ENCODE peak calls at places on chromosomes 1 and 21, in seven cellular contexts. One of them, this sample, is unnamed.

GRCh38 chr1:234957330-234958065 is 171.1 kb downstream of the TOMM20 start:
- DNase-seq in cardiac muscle cell: no peak
- DNase-seq in Calu3: peak; percentile 87
- DNase-seq in activated B cell treated with CpG ODN at 0.5 μM for 24 hours: no peak
- DNase-seq in H9: peak; percentile 62
- DNase-seq in glutamatergic neuron: no peak
- DNase-seq in cardiac fibroblast: peak; percentile 78
- DNase-seq in this sample: no peak

GRCh38 chr1:208536176-208536575 is 292.0 kb upstream of the PLXNA2 start:
- DNase-seq in cardiac fibroblast: no peak
- DNase-seq in H9: no peak
- DNase-seq in Calu3: no peak
- DNase-seq in activated B cell treated with CpG ODN at 0.5 μM for 24 hours: no peak
- DNase-seq in glutamatergic neuron: no peak
- DNase-seq in cardiac muscle cell: no peak
- DNase-seq in this sample: no peak

GRCh38 chr1:9715536-9716226 is 64.2 kb downstream of the PIK3CD start:
- DNase-seq in cardiac muscle cell: no peak
- DNase-seq in Calu3: no peak
- DNase-seq in activated B cell treated with CpG ODN at 0.5 μM for 24 hours: no peak
- DNase-seq in H9: no peak
- DNase-seq in cardiac fibroblast: no peak
- DNase-seq in glutamatergic neuron: no peak
- DNase-seq in this sample: no peak

GRCh38 chr1:108896160-108897150 is 19.7 kb downstream of the GPSM2 start:
- DNase-seq in cardiac muscle cell: peak; percentile 47
- DNase-seq in activated B cell treated with CpG ODN at 0.5 μM for 24 hours: no peak
- DNase-seq in cardiac fibroblast: no peak
- DNase-seq in H9: peak; percentile 36
- DNase-seq in glutamatergic neuron: no peak
- DNase-seq in Calu3: no peak
- DNase-seq in this sample: no peak

GRCh38 chr1:160795951-160796383 is at the start of gene LY9:
- DNase-seq in H9: no peak
- DNase-seq in cardiac fibroblast: no peak
- DNase-seq in cardiac muscle cell: no peak
- DNase-seq in Calu3: no peak
- DNase-seq in glutamatergic neuron: no peak
- DNase-seq in activated B cell treated with CpG ODN at 0.5 μM for 24 hours: peak; percentile 46
- DNase-seq in this sample: peak; percentile 83

GRCh38 chr1:20698195-20698910 is 19.5 kb downstream of the KIF17 start:
- DNase-seq in activated B cell treated with CpG ODN at 0.5 μM for 24 hours: no peak
- DNase-seq in H9: no peak
- DNase-seq in glutamatergic neuron: no peak
- DNase-seq in cardiac fibroblast: peak; percentile 56
- DNase-seq in Calu3: no peak
- DNase-seq in cardiac muscle cell: no peak
- DNase-seq in this sample: no peak

GRCh38 chr1:11731719-11732283 is 4.1 kb upstream of the AGTRAP start:
- DNase-seq in Calu3: no peak
- DNase-seq in cardiac muscle cell: no peak
- DNase-seq in glutamatergic neuron: peak; percentile 67
- DNase-seq in activated B cell treated with CpG ODN at 0.5 μM for 24 hours: no peak
- DNase-seq in H9: peak; percentile 62
- DNase-seq in cardiac fibroblast: peak; percentile 61
- DNase-seq in this sample: no peak

GRCh38 chr1:43565600-43566360 is 35.1 kb downstream of the PTPRF start:
- DNase-seq in cardiac fibroblast: peak; percentile 39
- DNase-seq in Calu3: no peak
- DNase-seq in cardiac muscle cell: peak; percentile 76
- DNase-seq in activated B cell treated with CpG ODN at 0.5 μM for 24 hours: no peak
- DNase-seq in glutamatergic neuron: peak; percentile 79
- DNase-seq in H9: peak; percentile 81
- DNase-seq in this sample: peak; percentile 88

GRCh38 chr1:36776949-36777348 is 257.4 kb downstream of the GRIK3 start:
- DNase-seq in cardiac fibroblast: no peak
- DNase-seq in cardiac muscle cell: no peak
- DNase-seq in glutamatergic neuron: no peak
- DNase-seq in activated B cell treated with CpG ODN at 0.5 μM for 24 hours: no peak
- DNase-seq in H9: no peak
- DNase-seq in Calu3: no peak
- DNase-seq in this sample: no peak

GRCh38 chr1:10836726-10837125 is 40.3 kb upstream of the CASZ1 start:
- DNase-seq in H9: peak; percentile 67
- DNase-seq in glutamatergic neuron: no peak
- DNase-seq in cardiac muscle cell: no peak
- DNase-seq in Calu3: no peak
- DNase-seq in cardiac fibroblast: no peak
- DNase-seq in activated B cell treated with CpG ODN at 0.5 μM for 24 hours: no peak
- DNase-seq in this sample: no peak

GRCh38 chr1:84996846-84997666 is at the start of gene MCOLN2:
- DNase-seq in cardiac muscle cell: peak; percentile 69
- DNase-seq in Calu3: peak; percentile 66
- DNase-seq in activated B cell treated with CpG ODN at 0.5 μM for 24 hours: peak; percentile 60
- DNase-seq in cardiac fibroblast: peak; percentile 18
- DNase-seq in H9: peak; percentile 65
- DNase-seq in glutamatergic neuron: peak; percentile 52
- DNase-seq in this sample: peak; percentile 90

GRCh38 chr21:32516729-32517649 is 68.3 kb downstream of the TCP10L start:
- DNase-seq in cardiac muscle cell: no peak
- DNase-seq in activated B cell treated with CpG ODN at 0.5 μM for 24 hours: no peak
- DNase-seq in cardiac fibroblast: peak; percentile 83
- DNase-seq in glutamatergic neuron: no peak
- DNase-seq in Calu3: no peak
- DNase-seq in H9: no peak
- DNase-seq in this sample: no peak

GRCh38 chr1:109935451-109935900 is 24.8 kb downstream of the CSF1 start:
- DNase-seq in H9: no peak
- DNase-seq in activated B cell treated with CpG ODN at 0.5 μM for 24 hours: no peak
- DNase-seq in glutamatergic neuron: no peak
- DNase-seq in cardiac muscle cell: no peak
- DNase-seq in cardiac fibroblast: no peak
- DNase-seq in Calu3: peak; percentile 68
- DNase-seq in this sample: no peak

GRCh38 chr1:156104861-156105546 is 9.5 kb upstream of the LMNA start:
- DNase-seq in activated B cell treated with CpG ODN at 0.5 μM for 24 hours: no peak
- DNase-seq in cardiac fibroblast: no peak
- DNase-seq in H9: peak; percentile 82
- DNase-seq in glutamatergic neuron: no peak
- DNase-seq in Calu3: no peak
- DNase-seq in cardiac muscle cell: no peak
- DNase-seq in this sample: no peak

GRCh38 chr1:222028694-222029093 is 286.8 kb upstream of the DUSP10 start:
- DNase-seq in cardiac muscle cell: no peak
- DNase-seq in glutamatergic neuron: no peak
- DNase-seq in Calu3: no peak
- DNase-seq in H9: no peak
- DNase-seq in cardiac fibroblast: no peak
- DNase-seq in activated B cell treated with CpG ODN at 0.5 μM for 24 hours: no peak
- DNase-seq in this sample: no peak

GRCh38 chr1:7042322-7043231 is 257.3 kb downstream of the CAMTA1 start:
- DNase-seq in H9: peak; percentile 43
- DNase-seq in activated B cell treated with CpG ODN at 0.5 μM for 24 hours: no peak
- DNase-seq in cardiac fibroblast: peak; percentile 46
- DNase-seq in Calu3: no peak
- DNase-seq in glutamatergic neuron: no peak
- DNase-seq in cardiac muscle cell: peak; percentile 45
- DNase-seq in this sample: peak; percentile 61

GRCh38 chr1:162197041-162197511 is 127.6 kb downstream of the NOS1AP start:
- DNase-seq in glutamatergic neuron: no peak
- DNase-seq in cardiac fibroblast: no peak
- DNase-seq in activated B cell treated with CpG ODN at 0.5 μM for 24 hours: no peak
- DNase-seq in H9: no peak
- DNase-seq in Calu3: no peak
- DNase-seq in cardiac muscle cell: no peak
- DNase-seq in this sample: no peak

GRCh38 chr1:156498447-156499193 is 2.0 kb downstream of the MEF2D start:
- DNase-seq in cardiac fibroblast: peak; percentile 53
- DNase-seq in activated B cell treated with CpG ODN at 0.5 μM for 24 hours: no peak
- DNase-seq in glutamatergic neuron: no peak
- DNase-seq in cardiac muscle cell: peak; percentile 66
- DNase-seq in H9: no peak
- DNase-seq in Calu3: peak; percentile 41
- DNase-seq in this sample: no peak

GRCh38 chr1:46467183-46467504 is 22.5 kb upstream of the DMBX1 start:
- DNase-seq in H9: no peak
- DNase-seq in cardiac muscle cell: no peak
- DNase-seq in Calu3: no peak
- DNase-seq in cardiac fibroblast: no peak
- DNase-seq in glutamatergic neuron: no peak
- DNase-seq in activated B cell treated with CpG ODN at 0.5 μM for 24 hours: no peak
- DNase-seq in this sample: no peak

GRCh38 chr1:25500694-25501093 is 42.7 kb upstream of the LDLRAP1 start:
- DNase-seq in Calu3: no peak
- DNase-seq in activated B cell treated with CpG ODN at 0.5 μM for 24 hours: no peak
- DNase-seq in cardiac fibroblast: peak; percentile 27
- DNase-seq in glutamatergic neuron: no peak
- DNase-seq in H9: no peak
- DNase-seq in cardiac muscle cell: no peak
- DNase-seq in this sample: no peak

GRCh38 chr1:25148673-25149300 is 83.5 kb downstream of the SYF2 start:
- DNase-seq in glutamatergic neuron: no peak
- DNase-seq in activated B cell treated with CpG ODN at 0.5 μM for 24 hours: no peak
- DNase-seq in Calu3: no peak
- DNase-seq in H9: peak; percentile 52
- DNase-seq in cardiac fibroblast: peak; percentile 25
- DNase-seq in cardiac muscle cell: no peak
- DNase-seq in this sample: peak; percentile 46

GRCh38 chr1:88074661-88075060 is 609.4 kb upstream of the PKN2 start:
- DNase-seq in cardiac muscle cell: no peak
- DNase-seq in Calu3: no peak
- DNase-seq in glutamatergic neuron: no peak
- DNase-seq in activated B cell treated with CpG ODN at 0.5 μM for 24 hours: no peak
- DNase-seq in cardiac fibroblast: no peak
- DNase-seq in H9: no peak
- DNase-seq in this sample: no peak

GRCh38 chr1:88080875-88081274 is 603.2 kb upstream of the PKN2 start:
- DNase-seq in activated B cell treated with CpG ODN at 0.5 μM for 24 hours: no peak
- DNase-seq in H9: no peak
- DNase-seq in glutamatergic neuron: no peak
- DNase-seq in cardiac muscle cell: no peak
- DNase-seq in Calu3: no peak
- DNase-seq in cardiac fibroblast: no peak
- DNase-seq in this sample: no peak

GRCh38 chr1:88075813-88076212 is 608.3 kb upstream of the PKN2 start:
- DNase-seq in H9: no peak
- DNase-seq in activated B cell treated with CpG ODN at 0.5 μM for 24 hours: no peak
- DNase-seq in cardiac muscle cell: no peak
- DNase-seq in Calu3: no peak
- DNase-seq in glutamatergic neuron: no peak
- DNase-seq in cardiac fibroblast: no peak
- DNase-seq in this sample: no peak

GRCh38 chr1:88079036-88079435 is 605.0 kb upstream of the PKN2 start:
- DNase-seq in cardiac fibroblast: peak; percentile 11
- DNase-seq in cardiac muscle cell: peak; percentile 66
- DNase-seq in Calu3: no peak
- DNase-seq in H9: peak; percentile 59
- DNase-seq in activated B cell treated with CpG ODN at 0.5 μM for 24 hours: no peak
- DNase-seq in glutamatergic neuron: peak; percentile 59
- DNase-seq in this sample: no peak
- TF ChIP-seq CTCF in cardiac fibroblast: peak; percentile 40
- TF ChIP-seq CTCF in cardiac muscle cell: peak; percentile 43
- TF ChIP-seq CTCF in Calu3: peak; percentile 27
- TF ChIP-seq CTCF in H9: peak; percentile 85
- TF ChIP-seq CTCF in activated B cell treated with CpG ODN at 0.5 μM for 24 hours: no peak
- TF ChIP-seq CTCF in glutamatergic neuron: peak; percentile 81
- TF ChIP-seq CTCF in this sample: no peak

GRCh38 chr1:90723561-90724108 is 6.5 kb upstream of the BARHL2 start:
- DNase-seq in Calu3: peak; percentile 30
- DNase-seq in activated B cell treated with CpG ODN at 0.5 μM for 24 hours: no peak
- DNase-seq in cardiac muscle cell: no peak
- DNase-seq in glutamatergic neuron: peak; percentile 75
- DNase-seq in cardiac fibroblast: no peak
- DNase-seq in H9: peak; percentile 91
- DNase-seq in this sample: peak; percentile 42
- TF ChIP-seq CTCF in Calu3: peak; percentile 10
- TF ChIP-seq CTCF in activated B cell treated with CpG ODN at 0.5 μM for 24 hours: no peak
- TF ChIP-seq CTCF in cardiac muscle cell: peak; percentile 22
- TF ChIP-seq CTCF in glutamatergic neuron: peak; percentile 73
- TF ChIP-seq CTCF in cardiac fibroblast: no peak
- TF ChIP-seq CTCF in H9: peak; percentile 95
- TF ChIP-seq CTCF in this sample: no peak

DNA sequence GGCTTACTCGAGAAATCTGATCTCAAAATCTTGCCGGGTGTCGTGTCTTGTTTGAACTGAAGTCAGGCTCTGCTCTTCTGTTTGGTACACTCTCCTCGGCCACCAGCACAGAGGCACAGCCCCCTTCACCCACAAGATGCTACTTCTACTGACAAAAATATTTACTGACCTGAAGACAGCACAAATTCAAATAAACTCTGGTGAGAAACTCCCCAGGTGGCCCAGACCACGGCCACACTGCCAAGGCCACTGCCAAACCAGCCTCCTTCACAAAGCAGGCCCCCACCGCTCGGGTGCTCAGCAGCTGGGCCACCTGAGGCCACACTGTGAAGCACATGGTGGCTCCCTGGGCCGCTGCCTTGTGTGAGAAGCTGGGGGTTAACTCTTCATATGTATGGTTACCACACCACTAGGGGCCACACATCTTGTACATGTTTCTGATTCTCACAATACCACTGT is 80.6 kb downstream of the TGFBR3 start:
- DNase-seq in Calu3: no peak
- DNase-seq in activated B cell treated with CpG ODN at 0.5 μM for 24 hours: no peak
- DNase-seq in glutamatergic neuron: no peak
- DNase-seq in cardiac muscle cell: no peak
- DNase-seq in H9: no peak
- DNase-seq in cardiac fibroblast: no peak
- DNase-seq in this sample: no peak
- TF ChIP-seq CTCF in Calu3: no peak
- TF ChIP-seq CTCF in activated B cell treated with CpG ODN at 0.5 μM for 24 hours: no peak
- TF ChIP-seq CTCF in glutamatergic neuron: no peak
- TF ChIP-seq CTCF in cardiac muscle cell: no peak
- TF ChIP-seq CTCF in H9: no peak
- TF ChIP-seq CTCF in cardiac fibroblast: no peak
- TF ChIP-seq CTCF in this sample: no peak

GRCh38 chr1:98763488-98764141 is 102.1 kb downstream of the SNX7 start:
- DNase-seq in activated B cell treated with CpG ODN at 0.5 μM for 24 hours: no peak
- DNase-seq in cardiac muscle cell: peak; percentile 22
- DNase-seq in cardiac fibroblast: no peak
- DNase-seq in H9: no peak
- DNase-seq in glutamatergic neuron: no peak
- DNase-seq in Calu3: no peak
- DNase-seq in this sample: no peak

GRCh38 chr1:98766241-98766640 is 104.7 kb downstream of the SNX7 start:
- DNase-seq in H9: no peak
- DNase-seq in Calu3: no peak
- DNase-seq in glutamatergic neuron: no peak
- DNase-seq in cardiac fibroblast: no peak
- DNase-seq in cardiac muscle cell: no peak
- DNase-seq in activated B cell treated with CpG ODN at 0.5 μM for 24 hours: no peak
- DNase-seq in this sample: peak; percentile 2

DNA sequence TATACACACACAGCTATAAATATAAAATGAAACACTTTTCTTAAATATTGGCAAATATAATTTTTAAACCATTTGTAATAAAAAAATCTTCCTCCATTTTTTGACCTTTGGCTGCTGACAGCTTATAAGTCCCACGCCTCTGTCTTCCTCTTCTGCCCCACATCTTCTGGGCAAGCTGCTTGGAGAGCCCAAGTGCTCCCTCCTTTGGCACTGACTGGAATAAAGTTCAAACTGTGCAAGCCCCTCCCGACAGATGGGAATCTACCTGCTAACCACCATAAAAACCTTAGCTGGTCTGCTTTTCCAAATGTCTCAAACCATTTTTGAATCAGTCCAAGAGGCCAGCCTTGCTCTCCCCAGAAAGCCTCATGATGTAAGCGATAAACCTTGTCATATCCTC is 99.7 kb downstream of the SNX7 start:
- DNase-seq in cardiac muscle cell: peak; percentile 13
- DNase-seq in glutamatergic neuron: no peak
- DNase-seq in activated B cell treated with CpG ODN at 0.5 μM for 24 hours: no peak
- DNase-seq in Calu3: peak; percentile 3
- DNase-seq in cardiac fibroblast: peak; percentile 11
- DNase-seq in H9: peak; percentile 40
- DNase-seq in this sample: no peak
- TF ChIP-seq CTCF in cardiac muscle cell: no peak
- TF ChIP-seq CTCF in glutamatergic neuron: no peak
- TF ChIP-seq CTCF in activated B cell treated with CpG ODN at 0.5 μM for 24 hours: no peak
- TF ChIP-seq CTCF in Calu3: no peak
- TF ChIP-seq CTCF in cardiac fibroblast: no peak
- TF ChIP-seq CTCF in H9: peak; percentile 63
- TF ChIP-seq CTCF in this sample: no peak

This sample was measured in GM20000.